ENCODE peak calls at places on chromosomes 16 and 17, in five cellular contexts. One of them, this sample, is unnamed.

GRCh38 chr17:12691173-12691572 is 25.5 kb downstream of the MYOCD start:
- DNase-seq in psoas muscle: no peak
- DNase-seq in G401: no peak
- DNase-seq in effector memory CD4-positive, alpha-beta T cell: no peak
- DNase-seq in activated T-helper 1 cell treated with Interleukin-2 at 50 U/mL for 16 hours: no peak
- DNase-seq in this sample: peak

GRCh38 chr17:17902877-17903276 is 66.1 kb upstream of the SREBF1 start:
- DNase-seq in psoas muscle: peak
- DNase-seq in G401: no peak
- DNase-seq in effector memory CD4-positive, alpha-beta T cell: no peak
- DNase-seq in activated T-helper 1 cell treated with Interleukin-2 at 50 U/mL for 16 hours: no peak
- DNase-seq in this sample: no peak

GRCh38 chr16:52773026-52773425 is 226.1 kb upstream of the TOX3 start:
- DNase-seq in psoas muscle: no peak
- DNase-seq in G401: no peak
- DNase-seq in effector memory CD4-positive, alpha-beta T cell: no peak
- DNase-seq in activated T-helper 1 cell treated with Interleukin-2 at 50 U/mL for 16 hours: no peak
- DNase-seq in this sample: no peak

GRCh38 chr17:6775871-6776405 is at the start of gene FBXO39:
- DNase-seq in psoas muscle: no peak
- DNase-seq in G401: no peak
- DNase-seq in effector memory CD4-positive, alpha-beta T cell: no peak
- DNase-seq in activated T-helper 1 cell treated with Interleukin-2 at 50 U/mL for 16 hours: no peak
- DNase-seq in this sample: no peak

GRCh38 chr17:55446581-55447205 is 25.1 kb upstream of the MMD start:
- DNase-seq in psoas muscle: no peak
- DNase-seq in G401: no peak
- DNase-seq in effector memory CD4-positive, alpha-beta T cell: no peak
- DNase-seq in activated T-helper 1 cell treated with Interleukin-2 at 50 U/mL for 16 hours: no peak
- DNase-seq in this sample: no peak

GRCh38 chr17:40981115-40981514 is 3.0 kb downstream of the KRT40 start:
- DNase-seq in psoas muscle: no peak
- DNase-seq in G401: no peak
- DNase-seq in effector memory CD4-positive, alpha-beta T cell: no peak
- DNase-seq in activated T-helper 1 cell treated with Interleukin-2 at 50 U/mL for 16 hours: no peak
- DNase-seq in this sample: no peak

GRCh38 chr17:40813804-40814203 is 8.6 kb downstream of the KRT10 start:
- DNase-seq in psoas muscle: no peak
- DNase-seq in G401: no peak
- DNase-seq in effector memory CD4-positive, alpha-beta T cell: no peak
- DNase-seq in activated T-helper 1 cell treated with Interleukin-2 at 50 U/mL for 16 hours: no peak
- DNase-seq in this sample: no peak

GRCh38 chr16:84362410-84362809 is 5.9 kb upstream of the ATP2C2 start:
- DNase-seq in psoas muscle: no peak
- DNase-seq in G401: no peak
- DNase-seq in effector memory CD4-positive, alpha-beta T cell: no peak
- DNase-seq in activated T-helper 1 cell treated with Interleukin-2 at 50 U/mL for 16 hours: no peak
- DNase-seq in this sample: no peak

GRCh38 chr17:17114592-17115225 is 72.5 kb downstream of the MPRIP start:
- DNase-seq in psoas muscle: peak
- DNase-seq in G401: no peak
- DNase-seq in effector memory CD4-positive, alpha-beta T cell: no peak
- DNase-seq in activated T-helper 1 cell treated with Interleukin-2 at 50 U/mL for 16 hours: no peak
- DNase-seq in this sample: no peak

GRCh38 chr17:40496170-40496569 is 5.3 kb downstream of the TNS4 start:
- DNase-seq in psoas muscle: no peak
- DNase-seq in G401: no peak
- DNase-seq in effector memory CD4-positive, alpha-beta T cell: no peak
- DNase-seq in activated T-helper 1 cell treated with Interleukin-2 at 50 U/mL for 16 hours: no peak
- DNase-seq in this sample: no peak

GRCh38 chr16:11391576-11391975 is 46.3 kb downstream of the RMI2 start:
- DNase-seq in psoas muscle: no peak
- DNase-seq in G401: no peak
- DNase-seq in effector memory CD4-positive, alpha-beta T cell: no peak
- DNase-seq in activated T-helper 1 cell treated with Interleukin-2 at 50 U/mL for 16 hours: no peak
- DNase-seq in this sample: no peak

GRCh38 chr16:3780570-3780969 is 63.2 kb upstream of the TRAP1 start:
- DNase-seq in psoas muscle: no peak
- DNase-seq in G401: no peak
- DNase-seq in effector memory CD4-positive, alpha-beta T cell: no peak
- DNase-seq in activated T-helper 1 cell treated with Interleukin-2 at 50 U/mL for 16 hours: no peak
- DNase-seq in this sample: no peak

GRCh38 chr16:89606006-89606405 is 7.4 kb upstream of the DPEP1 start:
- DNase-seq in psoas muscle: no peak
- DNase-seq in G401: no peak
- DNase-seq in effector memory CD4-positive, alpha-beta T cell: no peak
- DNase-seq in activated T-helper 1 cell treated with Interleukin-2 at 50 U/mL for 16 hours: no peak
- DNase-seq in this sample: no peak

GRCh38 chr16:85917012-85917411 is 18.1 kb downstream of the IRF8 start:
- DNase-seq in psoas muscle: no peak
- DNase-seq in G401: no peak
- DNase-seq in effector memory CD4-positive, alpha-beta T cell: no peak
- DNase-seq in activated T-helper 1 cell treated with Interleukin-2 at 50 U/mL for 16 hours: no peak
- DNase-seq in this sample: no peak

GRCh38 chr17:82860606-82861392 is 21.0 kb upstream of the ZNF750 start:
- DNase-seq in psoas muscle: peak
- DNase-seq in G401: no peak
- DNase-seq in effector memory CD4-positive, alpha-beta T cell: no peak
- DNase-seq in activated T-helper 1 cell treated with Interleukin-2 at 50 U/mL for 16 hours: no peak
- DNase-seq in this sample: no peak

GRCh38 chr16:87924937-87925670 is 11.2 kb downstream of the CA5A start:
- DNase-seq in psoas muscle: peak
- DNase-seq in G401: peak
- DNase-seq in effector memory CD4-positive, alpha-beta T cell: no peak
- DNase-seq in activated T-helper 1 cell treated with Interleukin-2 at 50 U/mL for 16 hours: no peak
- DNase-seq in this sample: no peak

GRCh38 chr17:72648702-72649101 is 443.8 kb downstream of the SLC39A11 start:
- DNase-seq in psoas muscle: no peak
- DNase-seq in G401: no peak
- DNase-seq in effector memory CD4-positive, alpha-beta T cell: no peak
- DNase-seq in activated T-helper 1 cell treated with Interleukin-2 at 50 U/mL for 16 hours: no peak
- DNase-seq in this sample: no peak

GRCh38 chr16:3115011-3115410 is 2.6 kb downstream of the ZNF205 start:
- DNase-seq in psoas muscle: no peak
- DNase-seq in G401: no peak
- DNase-seq in effector memory CD4-positive, alpha-beta T cell: no peak
- DNase-seq in activated T-helper 1 cell treated with Interleukin-2 at 50 U/mL for 16 hours: no peak
- DNase-seq in this sample: no peak

GRCh38 chr17:73291260-73291801 is 20.5 kb downstream of the CDC42EP4 start:
- DNase-seq in psoas muscle: peak
- DNase-seq in G401: no peak
- DNase-seq in effector memory CD4-positive, alpha-beta T cell: no peak
- DNase-seq in activated T-helper 1 cell treated with Interleukin-2 at 50 U/mL for 16 hours: no peak
- DNase-seq in this sample: peak

GRCh38 chr16:57401943-57402640 is 2.5 kb upstream of the CCL17 start:
- DNase-seq in psoas muscle: peak
- DNase-seq in G401: no peak
- DNase-seq in effector memory CD4-positive, alpha-beta T cell: no peak
- DNase-seq in activated T-helper 1 cell treated with Interleukin-2 at 50 U/mL for 16 hours: no peak
- DNase-seq in this sample: no peak

GRCh38 chr16:28497861-28498599 is 3.6 kb downstream of the APOBR start:
- DNase-seq in psoas muscle: no peak
- DNase-seq in G401: no peak
- DNase-seq in effector memory CD4-positive, alpha-beta T cell: no peak
- DNase-seq in activated T-helper 1 cell treated with Interleukin-2 at 50 U/mL for 16 hours: no peak
- DNase-seq in this sample: no peak

GRCh38 chr16:67729636-67730248 is 10.6 kb upstream of the GFOD2 start:
- DNase-seq in psoas muscle: no peak
- DNase-seq in G401: no peak
- DNase-seq in effector memory CD4-positive, alpha-beta T cell: no peak
- DNase-seq in activated T-helper 1 cell treated with Interleukin-2 at 50 U/mL for 16 hours: no peak
- DNase-seq in this sample: no peak

GRCh38 chr17:57486978-57487377 is 230.7 kb downstream of the MSI2 start:
- DNase-seq in psoas muscle: no peak
- DNase-seq in G401: peak
- DNase-seq in effector memory CD4-positive, alpha-beta T cell: no peak
- DNase-seq in activated T-helper 1 cell treated with Interleukin-2 at 50 U/mL for 16 hours: no peak
- DNase-seq in this sample: no peak

GRCh38 chr16:24748242-24748641 is 18.8 kb downstream of the TNRC6A start:
- DNase-seq in psoas muscle: no peak
- DNase-seq in G401: no peak
- DNase-seq in effector memory CD4-positive, alpha-beta T cell: no peak
- DNase-seq in activated T-helper 1 cell treated with Interleukin-2 at 50 U/mL for 16 hours: no peak
- DNase-seq in this sample: peak

GRCh38 chr16:20838250-20838649 is 31.9 kb downstream of the REXO5 start:
- DNase-seq in psoas muscle: no peak
- DNase-seq in G401: no peak
- DNase-seq in effector memory CD4-positive, alpha-beta T cell: no peak
- DNase-seq in activated T-helper 1 cell treated with Interleukin-2 at 50 U/mL for 16 hours: no peak
- DNase-seq in this sample: no peak

GRCh38 chr16:82761858-82762257 is 135.1 kb downstream of the CDH13 start:
- DNase-seq in psoas muscle: no peak
- DNase-seq in G401: no peak
- DNase-seq in effector memory CD4-positive, alpha-beta T cell: no peak
- DNase-seq in activated T-helper 1 cell treated with Interleukin-2 at 50 U/mL for 16 hours: no peak
- DNase-seq in this sample: no peak

GRCh38 chr16:1945559-1946391 is 2.8 kb upstream of the MSRB1 start:
- DNase-seq in psoas muscle: no peak
- DNase-seq in G401: no peak
- DNase-seq in effector memory CD4-positive, alpha-beta T cell: no peak
- DNase-seq in activated T-helper 1 cell treated with Interleukin-2 at 50 U/mL for 16 hours: no peak
- DNase-seq in this sample: no peak

GRCh38 chr17:77142689-77143088 is 1.9 kb downstream of the SEC14L1 start:
- DNase-seq in psoas muscle: no peak
- DNase-seq in G401: peak
- DNase-seq in effector memory CD4-positive, alpha-beta T cell: no peak
- DNase-seq in activated T-helper 1 cell treated with Interleukin-2 at 50 U/mL for 16 hours: no peak
- DNase-seq in this sample: no peak

GRCh38 chr16:56355221-56355620 is 70.1 kb downstream of the AMFR start:
- DNase-seq in psoas muscle: peak
- DNase-seq in G401: no peak
- DNase-seq in effector memory CD4-positive, alpha-beta T cell: no peak
- DNase-seq in activated T-helper 1 cell treated with Interleukin-2 at 50 U/mL for 16 hours: no peak
- DNase-seq in this sample: peak

GRCh38 chr17:39186481-39187002 is 10.9 kb downstream of the CACNB1 start:
- DNase-seq in psoas muscle: no peak
- DNase-seq in G401: no peak
- DNase-seq in effector memory CD4-positive, alpha-beta T cell: no peak
- DNase-seq in activated T-helper 1 cell treated with Interleukin-2 at 50 U/mL for 16 hours: no peak
- DNase-seq in this sample: no peak

GRCh38 chr16:57572978-57573733 is 30.7 kb downstream of the ADGRG5 start:
- DNase-seq in psoas muscle: no peak
- DNase-seq in G401: no peak
- DNase-seq in effector memory CD4-positive, alpha-beta T cell: no peak
- DNase-seq in activated T-helper 1 cell treated with Interleukin-2 at 50 U/mL for 16 hours: no peak
- DNase-seq in this sample: no peak

GRCh38 chr17:68089881-68090280 is 54.3 kb downstream of the KPNA2 start:
- DNase-seq in psoas muscle: no peak
- DNase-seq in G401: no peak
- DNase-seq in effector memory CD4-positive, alpha-beta T cell: no peak
- DNase-seq in activated T-helper 1 cell treated with Interleukin-2 at 50 U/mL for 16 hours: no peak
- DNase-seq in this sample: no peak

GRCh38 chr17:9839433-9839832 is 13.7 kb downstream of the GLP2R start:
- DNase-seq in psoas muscle: no peak
- DNase-seq in G401: no peak
- DNase-seq in effector memory CD4-positive, alpha-beta T cell: no peak
- DNase-seq in activated T-helper 1 cell treated with Interleukin-2 at 50 U/mL for 16 hours: no peak
- DNase-seq in this sample: no peak

This sample was measured in uterus.